ENCODE peak calls at places on chromosome 14, in eight cellular contexts. One of them, this sample, is unnamed.

GRCh38 chr14:69716483-69717187 is 50.3 kb upstream of the SRSF5 start:
- ATAC-seq in upper lobe of left lung: no peak
- ATAC-seq in naive thymus-derived CD8-positive, alpha-beta T cell: no peak
- ATAC-seq in PC-3: peak
- ATAC-seq in RWPE2: peak
- ATAC-seq in foreskin keratinocyte: peak
- ATAC-seq in natural killer cell: peak
- ATAC-seq in lung: peak
- ATAC-seq in this sample: peak

GRCh38 chr14:61636792-61637191 is 58.5 kb upstream of the HIF1A start:
- ATAC-seq in upper lobe of left lung: no peak
- ATAC-seq in naive thymus-derived CD8-positive, alpha-beta T cell: no peak
- ATAC-seq in PC-3: no peak
- ATAC-seq in RWPE2: no peak
- ATAC-seq in foreskin keratinocyte: no peak
- ATAC-seq in natural killer cell: no peak
- ATAC-seq in lung: no peak
- ATAC-seq in this sample: no peak

GRCh38 chr14:49615776-49616175 is 4.7 kb downstream of the RPL36AL start:
- ATAC-seq in upper lobe of left lung: no peak
- ATAC-seq in naive thymus-derived CD8-positive, alpha-beta T cell: no peak
- ATAC-seq in PC-3: no peak
- ATAC-seq in RWPE2: no peak
- ATAC-seq in foreskin keratinocyte: no peak
- ATAC-seq in natural killer cell: no peak
- ATAC-seq in lung: no peak
- ATAC-seq in this sample: no peak

GRCh38 chr14:74910556-74910955 is 12.5 kb downstream of the RPS6KL1 start:
- ATAC-seq in upper lobe of left lung: no peak
- ATAC-seq in naive thymus-derived CD8-positive, alpha-beta T cell: no peak
- ATAC-seq in PC-3: no peak
- ATAC-seq in RWPE2: no peak
- ATAC-seq in foreskin keratinocyte: no peak
- ATAC-seq in natural killer cell: no peak
- ATAC-seq in lung: no peak
- ATAC-seq in this sample: no peak

GRCh38 chr14:61284001-61284400 is 2.9 kb upstream of the TMEM30B start:
- ATAC-seq in upper lobe of left lung: no peak
- ATAC-seq in naive thymus-derived CD8-positive, alpha-beta T cell: no peak
- ATAC-seq in PC-3: no peak
- ATAC-seq in RWPE2: no peak
- ATAC-seq in foreskin keratinocyte: no peak
- ATAC-seq in natural killer cell: no peak
- ATAC-seq in lung: no peak
- ATAC-seq in this sample: no peak

GRCh38 chr14:39097159-39097558 is 5.9 kb downstream of the SEC23A start:
- ATAC-seq in upper lobe of left lung: no peak
- ATAC-seq in naive thymus-derived CD8-positive, alpha-beta T cell: peak
- ATAC-seq in PC-3: no peak
- ATAC-seq in RWPE2: peak
- ATAC-seq in foreskin keratinocyte: peak
- ATAC-seq in natural killer cell: peak
- ATAC-seq in lung: no peak
- ATAC-seq in this sample: peak

GRCh38 chr14:55705651-55706340 is 125.8 kb downstream of the KTN1 start:
- ATAC-seq in upper lobe of left lung: peak
- ATAC-seq in naive thymus-derived CD8-positive, alpha-beta T cell: no peak
- ATAC-seq in PC-3: peak
- ATAC-seq in RWPE2: peak
- ATAC-seq in foreskin keratinocyte: peak
- ATAC-seq in natural killer cell: no peak
- ATAC-seq in lung: peak
- ATAC-seq in this sample: peak

GRCh38 chr14:38078393-38078792 is 129.3 kb upstream of the SSTR1 start:
- ATAC-seq in upper lobe of left lung: peak
- ATAC-seq in naive thymus-derived CD8-positive, alpha-beta T cell: peak
- ATAC-seq in PC-3: no peak
- ATAC-seq in RWPE2: peak
- ATAC-seq in foreskin keratinocyte: no peak
- ATAC-seq in natural killer cell: peak
- ATAC-seq in lung: peak
- ATAC-seq in this sample: peak

GRCh38 chr14:83379371-83379770 is 1845.7 kb upstream of the SEL1L start:
- ATAC-seq in upper lobe of left lung: no peak
- ATAC-seq in naive thymus-derived CD8-positive, alpha-beta T cell: no peak
- ATAC-seq in PC-3: no peak
- ATAC-seq in RWPE2: no peak
- ATAC-seq in foreskin keratinocyte: no peak
- ATAC-seq in natural killer cell: no peak
- ATAC-seq in lung: no peak
- ATAC-seq in this sample: no peak

GRCh38 chr14:60640859-60641721 is 8.2 kb downstream of the SIX1 start:
- ATAC-seq in upper lobe of left lung: no peak
- ATAC-seq in naive thymus-derived CD8-positive, alpha-beta T cell: no peak
- ATAC-seq in PC-3: no peak
- ATAC-seq in RWPE2: no peak
- ATAC-seq in foreskin keratinocyte: no peak
- ATAC-seq in natural killer cell: no peak
- ATAC-seq in lung: no peak
- ATAC-seq in this sample: no peak

GRCh38 chr14:99572173-99572999 is 31.6 kb downstream of the CCDC85C start:
- ATAC-seq in upper lobe of left lung: no peak
- ATAC-seq in naive thymus-derived CD8-positive, alpha-beta T cell: no peak
- ATAC-seq in PC-3: no peak
- ATAC-seq in RWPE2: no peak
- ATAC-seq in foreskin keratinocyte: no peak
- ATAC-seq in natural killer cell: no peak
- ATAC-seq in lung: no peak
- ATAC-seq in this sample: no peak

GRCh38 chr14:70873627-70874026 is 33.6 kb upstream of the PCNX1 start:
- ATAC-seq in upper lobe of left lung: no peak
- ATAC-seq in naive thymus-derived CD8-positive, alpha-beta T cell: peak
- ATAC-seq in PC-3: peak
- ATAC-seq in RWPE2: peak
- ATAC-seq in foreskin keratinocyte: no peak
- ATAC-seq in natural killer cell: no peak
- ATAC-seq in lung: no peak
- ATAC-seq in this sample: no peak

GRCh38 chr14:31945074-31945613 is 132.0 kb upstream of the ARHGAP5 start:
- ATAC-seq in upper lobe of left lung: no peak
- ATAC-seq in naive thymus-derived CD8-positive, alpha-beta T cell: peak
- ATAC-seq in PC-3: no peak
- ATAC-seq in RWPE2: peak
- ATAC-seq in foreskin keratinocyte: peak
- ATAC-seq in natural killer cell: no peak
- ATAC-seq in lung: no peak
- ATAC-seq in this sample: peak

GRCh38 chr14:72781476-72782181 is 112.3 kb downstream of the DPF3 start:
- ATAC-seq in upper lobe of left lung: no peak
- ATAC-seq in naive thymus-derived CD8-positive, alpha-beta T cell: no peak
- ATAC-seq in PC-3: peak
- ATAC-seq in RWPE2: peak
- ATAC-seq in foreskin keratinocyte: peak
- ATAC-seq in natural killer cell: no peak
- ATAC-seq in lung: no peak
- ATAC-seq in this sample: no peak

GRCh38 chr14:59245809-59246295 is 57.4 kb downstream of the DAAM1 start:
- ATAC-seq in upper lobe of left lung: no peak
- ATAC-seq in naive thymus-derived CD8-positive, alpha-beta T cell: no peak
- ATAC-seq in PC-3: no peak
- ATAC-seq in RWPE2: no peak
- ATAC-seq in foreskin keratinocyte: no peak
- ATAC-seq in natural killer cell: no peak
- ATAC-seq in lung: no peak
- ATAC-seq in this sample: no peak

GRCh38 chr14:32244404-32244803 is 41.3 kb upstream of the RNU6-8 start:
- ATAC-seq in upper lobe of left lung: no peak
- ATAC-seq in naive thymus-derived CD8-positive, alpha-beta T cell: no peak
- ATAC-seq in PC-3: peak
- ATAC-seq in RWPE2: peak
- ATAC-seq in foreskin keratinocyte: no peak
- ATAC-seq in natural killer cell: no peak
- ATAC-seq in lung: no peak
- ATAC-seq in this sample: no peak

GRCh38 chr14:81386379-81386778 is 13.7 kb downstream of the STON2 start:
- ATAC-seq in upper lobe of left lung: no peak
- ATAC-seq in naive thymus-derived CD8-positive, alpha-beta T cell: no peak
- ATAC-seq in PC-3: no peak
- ATAC-seq in RWPE2: no peak
- ATAC-seq in foreskin keratinocyte: no peak
- ATAC-seq in natural killer cell: no peak
- ATAC-seq in lung: no peak
- ATAC-seq in this sample: no peak

GRCh38 chr14:105484997-105485393 is 1.7 kb upstream of the CRIP1 start:
- ATAC-seq in upper lobe of left lung: no peak
- ATAC-seq in naive thymus-derived CD8-positive, alpha-beta T cell: no peak
- ATAC-seq in PC-3: no peak
- ATAC-seq in RWPE2: no peak
- ATAC-seq in foreskin keratinocyte: no peak
- ATAC-seq in natural killer cell: no peak
- ATAC-seq in lung: no peak
- ATAC-seq in this sample: no peak

GRCh38 chr14:94761348-94761998 is 8.4 kb downstream of the GSC start:
- ATAC-seq in upper lobe of left lung: no peak
- ATAC-seq in naive thymus-derived CD8-positive, alpha-beta T cell: no peak
- ATAC-seq in PC-3: no peak
- ATAC-seq in RWPE2: peak
- ATAC-seq in foreskin keratinocyte: no peak
- ATAC-seq in natural killer cell: no peak
- ATAC-seq in lung: no peak
- ATAC-seq in this sample: no peak

GRCh38 chr14:103316723-103317122 is 17.3 kb upstream of the EIF5 start:
- ATAC-seq in upper lobe of left lung: no peak
- ATAC-seq in naive thymus-derived CD8-positive, alpha-beta T cell: no peak
- ATAC-seq in PC-3: no peak
- ATAC-seq in RWPE2: no peak
- ATAC-seq in foreskin keratinocyte: no peak
- ATAC-seq in natural killer cell: no peak
- ATAC-seq in lung: no peak
- ATAC-seq in this sample: no peak

GRCh38 chr14:92500491-92500941 is 13.1 kb upstream of the RIN3 start:
- ATAC-seq in upper lobe of left lung: no peak
- ATAC-seq in naive thymus-derived CD8-positive, alpha-beta T cell: no peak
- ATAC-seq in PC-3: no peak
- ATAC-seq in RWPE2: no peak
- ATAC-seq in foreskin keratinocyte: no peak
- ATAC-seq in natural killer cell: no peak
- ATAC-seq in lung: no peak
- ATAC-seq in this sample: no peak